ENCODE peak calls at places on chromosome 17, in four cellular contexts. R is pancreas, J is A549, M is stomach. Z is an unnamed sample.

GRCh38 chr17:40355123-40355803 is 9.3 kb downstream of the GJD3 start:
- DNase-seq in R (peak; percentile 95), J (peak; percentile 97), M (peak; percentile 80), Z (no peak)

GRCh38 chr17:27525316-27525715 is 69.1 kb downstream of the KSR1 start:
- DNase-seq in R (no peak), J (no peak), M (no peak), Z (no peak)

GRCh38 chr17:560379-560935 is 154.2 kb downstream of the VPS53 start:
- DNase-seq in R (no peak), J (no peak), M (no peak), Z (no peak)

GRCh38 chr17:81254955-81255717 is 16.0 kb downstream of the NDUFAF8 start:
- DNase-seq in R (peak; percentile 76), J (peak; percentile 74), M (peak; percentile 96), Z (no peak)

GRCh38 chr17:11757796-11758195 is 159.5 kb downstream of the DNAH9 start:
- DNase-seq in R (no peak), J (no peak), M (no peak), Z (no peak)

GRCh38 chr17:67655478-67656148 is 62.1 kb upstream of the NOL11 start:
- DNase-seq in R (no peak), J (no peak), M (no peak), Z (no peak)

GRCh38 chr17:79991924-79992656 is 43.6 kb downstream of the TBC1D16 start:
- DNase-seq in R (no peak), J (peak; percentile 62), M (peak; percentile 50), Z (no peak)

GRCh38 chr17:15915996-15916395 is 28.9 kb upstream of the ADORA2B start:
- DNase-seq in R (no peak), J (no peak), M (no peak), Z (no peak)

GRCh38 chr17:42698736-42699414 is 16.5 kb downstream of the CNTNAP1 start:
- DNase-seq in R (no peak), J (no peak), M (no peak), Z (no peak)

GRCh38 chr17:44269118-44269794 is 1.3 kb upstream of the SLC4A1 start:
- DNase-seq in R (no peak), J (no peak), M (no peak), Z (no peak)

GRCh38 chr17:79947351-79948031 is 88.2 kb downstream of the TBC1D16 start:
- DNase-seq in R (peak; percentile 44), J (no peak), M (no peak), Z (no peak)

GRCh38 chr17:14359251-14359939 is 58.5 kb downstream of the HS3ST3B1 start:
- DNase-seq in R (no peak), J (no peak), M (no peak), Z (no peak)

GRCh38 chr17:71762526-71762925 is 358.3 kb upstream of the SOX9 start:
- DNase-seq in R (no peak), J (no peak), M (no peak), Z (no peak)
- H3K4me3 ChIP-seq in R (no peak overlapping the region), J (no peak overlapping the region), M (no peak overlapping the region), Z (no peak overlapping the region)

DNA sequence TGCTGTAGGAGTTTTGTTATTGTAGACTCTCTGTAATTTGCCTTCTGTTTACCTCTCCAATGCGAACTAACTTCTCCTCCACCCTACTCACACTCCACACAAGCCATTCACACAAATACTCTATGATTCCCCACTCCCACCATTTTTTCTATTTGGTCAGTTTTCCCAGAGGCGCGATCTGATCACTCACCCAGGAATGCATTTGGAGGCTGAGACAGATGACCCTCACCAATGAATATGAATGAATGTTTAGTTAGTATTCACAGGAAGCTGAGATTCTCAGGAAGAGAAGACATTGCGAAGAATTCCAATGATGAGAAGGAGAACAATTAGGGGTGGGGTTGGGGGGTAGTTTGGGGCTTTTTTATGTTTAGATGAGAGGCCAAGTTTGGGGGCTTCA is 10.5 kb upstream of the ANKFN1 start:
- DNase-seq in R (no peak), J (no peak), M (no peak), Z (no peak)
- TF ChIP-seq CTCF in R (no peak), J (no peak), M (no peak), Z (no peak)

GRCh38 chr17:7686221-7687071 is 844 bp downstream of the TP53 start:
- DNase-seq in R (peak; percentile 79), J (peak; percentile 78), M (peak; percentile 76), Z (peak; percentile 39)
- H3K4me3 ChIP-seq in R (peak overlapping the region; percentile 74), J (peak overlapping the region; percentile 77), M (peak overlapping the region; percentile 82), Z (peak overlapping the region; percentile 79)

GRCh38 chr17:82979718-82980117 is 99.7 kb upstream of the METRNL start:
- DNase-seq in R (no peak), J (no peak), M (no peak), Z (no peak)

GRCh38 chr17:82980632-82981031 is 98.8 kb upstream of the METRNL start:
- DNase-seq in R (no peak), J (no peak), M (no peak), Z (no peak)

GRCh38 chr17:82978354-82978753 is 101.1 kb upstream of the METRNL start:
- DNase-seq in R (no peak), J (no peak), M (no peak), Z (no peak)

GRCh38 chr17:82977586-82977985 is 101.8 kb upstream of the METRNL start:
- DNase-seq in R (no peak), J (no peak), M (no peak), Z (no peak)

GRCh38 chr17:82978765-82979349 is 100.6 kb upstream of the METRNL start:
- DNase-seq in R (no peak), J (no peak), M (no peak), Z (no peak)
- TF ChIP-seq CTCF in R (no peak), J (no peak), M (no peak), Z (no peak)

GRCh38 chr17:1640329-1641064 is 5.0 kb downstream of the SCARF1 start:
- DNase-seq in R (peak; percentile 72), J (no peak), M (peak; percentile 76), Z (no peak)
- H3K4me3 ChIP-seq in R (no peak overlapping the region), J (no peak overlapping the region), M (no peak overlapping the region), Z (no peak overlapping the region)

GRCh38 chr17:74852237-74853047 is 7.2 kb downstream of the GRIN2C start:
- DNase-seq in R (no peak), J (no peak), M (no peak), Z (no peak)
- TF ChIP-seq CTCF in R (no peak), J (no peak), M (no peak), Z (no peak)